ENCODE peak calls at places on chromosomes 12 and 14, in five cellular contexts. One of them, this sample, is unnamed.

GRCh38 chr12:538731-539539 is 79.2 kb downstream of the B4GALNT3 start:
- DNase-seq in fibroblast of lung: peak; percentile 71
- DNase-seq in OCI-LY7: no peak
- DNase-seq in body of pancreas: peak; percentile 79
- DNase-seq in A673: peak; percentile 70
- DNase-seq in this sample: no peak

GRCh38 chr12:120903382-120903817 is 758 bp downstream of the SPPL3 start:
- DNase-seq in body of pancreas: peak; percentile 78
- DNase-seq in fibroblast of lung: peak; percentile 33
- DNase-seq in OCI-LY7: peak; percentile 71
- DNase-seq in A673: peak; percentile 6
- DNase-seq in this sample: peak; percentile 12

GRCh38 chr12:50637870-50638481 is 125.9 kb upstream of the ATF1 start:
- DNase-seq in body of pancreas: no peak
- DNase-seq in A673: peak; percentile 72
- DNase-seq in OCI-LY7: peak; percentile 67
- DNase-seq in fibroblast of lung: peak; percentile 50
- DNase-seq in this sample: peak; percentile 67

GRCh38 chr14:105528859-105529505 is 2.6 kb downstream of the TMEM121 start:
- DNase-seq in A673: no peak
- DNase-seq in fibroblast of lung: no peak
- DNase-seq in OCI-LY7: no peak
- DNase-seq in body of pancreas: no peak
- DNase-seq in this sample: peak; percentile 15

GRCh38 chr14:65206448-65207096 is 104.3 kb upstream of the MAX start:
- DNase-seq in OCI-LY7: peak; percentile 88
- DNase-seq in body of pancreas: no peak
- DNase-seq in A673: no peak
- DNase-seq in fibroblast of lung: peak; percentile 86
- DNase-seq in this sample: no peak

GRCh38 chr12:42617622-42618021 is 28.1 kb upstream of the PRICKLE1 start:
- DNase-seq in A673: no peak
- DNase-seq in OCI-LY7: no peak
- DNase-seq in fibroblast of lung: peak; percentile 11
- DNase-seq in body of pancreas: no peak
- DNase-seq in this sample: no peak

GRCh38 chr12:75738486-75738885 is 227.1 kb upstream of the KRR1 start:
- DNase-seq in A673: no peak
- DNase-seq in OCI-LY7: no peak
- DNase-seq in fibroblast of lung: peak; percentile 78
- DNase-seq in body of pancreas: no peak
- DNase-seq in this sample: peak; percentile 24

GRCh38 chr12:52884526-52885293 is 20.2 kb downstream of the KRT8 start:
- DNase-seq in OCI-LY7: peak; percentile 66
- DNase-seq in A673: peak; percentile 79
- DNase-seq in fibroblast of lung: peak; percentile 33
- DNase-seq in body of pancreas: peak; percentile 84
- DNase-seq in this sample: peak; percentile 80

GRCh38 chr14:100159107-100159864 is at the start of gene DEGS2:
- DNase-seq in OCI-LY7: peak; percentile 84
- DNase-seq in A673: no peak
- DNase-seq in fibroblast of lung: no peak
- DNase-seq in body of pancreas: peak; percentile 67
- DNase-seq in this sample: no peak

GRCh38 chr12:127145929-127146789 is 1120.8 kb upstream of the TMEM132C start:
- DNase-seq in A673: peak; percentile 56
- DNase-seq in body of pancreas: peak; percentile 67
- DNase-seq in fibroblast of lung: peak; percentile 74
- DNase-seq in OCI-LY7: no peak
- DNase-seq in this sample: peak; percentile 57
- H3K4me3 ChIP-seq in A673: peak overlapping the region; percentile 13
- H3K4me3 ChIP-seq in body of pancreas: peak overlapping the region; percentile 25
- H3K4me3 ChIP-seq in fibroblast of lung: peak overlapping the region; percentile 58
- H3K4me3 ChIP-seq in OCI-LY7: no peak overlapping the region
- H3K4me3 ChIP-seq in this sample: no peak overlapping the region

DNA sequence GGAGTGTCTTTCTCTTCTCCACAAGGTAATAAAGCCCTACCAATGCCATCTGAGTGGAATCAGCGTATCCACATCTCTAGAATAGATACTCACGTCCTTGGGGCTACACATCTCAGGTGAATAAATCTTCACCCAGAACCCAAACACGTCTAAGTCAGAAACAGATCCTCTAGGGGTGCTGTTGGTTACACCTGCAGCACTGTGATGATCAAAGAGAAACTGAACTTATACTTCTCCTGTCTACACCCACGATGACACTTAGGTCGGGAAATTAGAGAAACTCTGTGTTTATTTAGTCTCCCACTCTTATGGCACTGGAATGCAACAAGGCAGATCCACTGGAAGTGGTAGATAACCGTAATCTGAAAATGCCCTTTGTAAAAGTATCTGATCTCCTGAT is 46.2 kb downstream of the WIF1 start:
- DNase-seq in fibroblast of lung: no peak
- DNase-seq in A673: no peak
- DNase-seq in OCI-LY7: peak; percentile 4
- DNase-seq in body of pancreas: no peak
- DNase-seq in this sample: no peak
- TF ChIP-seq CTCF in fibroblast of lung: no peak
- TF ChIP-seq CTCF in A673: no peak
- TF ChIP-seq CTCF in OCI-LY7: peak; percentile 32
- TF ChIP-seq CTCF in body of pancreas: no peak
- TF ChIP-seq CTCF in this sample: no peak

GRCh38 chr12:2417761-2418160 is 365.0 kb downstream of the CACNA1C start:
- DNase-seq in A673: no peak
- DNase-seq in body of pancreas: no peak
- DNase-seq in OCI-LY7: no peak
- DNase-seq in fibroblast of lung: no peak
- DNase-seq in this sample: no peak
- H3K4me1 ChIP-seq in A673: no peaks in the 10 kb centered on the region
- H3K4me1 ChIP-seq in body of pancreas: no peaks in the 10 kb centered on the region
- H3K4me1 ChIP-seq in OCI-LY7: no peaks in the 10 kb centered on the region
- H3K4me1 ChIP-seq in fibroblast of lung: no peaks in the 10 kb centered on the region
- H3K4me1 ChIP-seq in this sample: peaks cover 7% of the 10 kb centered on the region

GRCh38 chr14:39265032-39265431 is 31.3 kb downstream of the MIA2 start:
- DNase-seq in body of pancreas: peak; percentile 19
- DNase-seq in OCI-LY7: peak; percentile 44
- DNase-seq in A673: peak; percentile 43
- DNase-seq in fibroblast of lung: peak; percentile 62
- DNase-seq in this sample: peak; percentile 81
- H3K4me3 ChIP-seq in body of pancreas: no peak overlapping the region
- H3K4me3 ChIP-seq in OCI-LY7: peak overlapping the region; percentile 88
- H3K4me3 ChIP-seq in A673: peak overlapping the region; percentile 74
- H3K4me3 ChIP-seq in fibroblast of lung: no peak overlapping the region
- H3K4me3 ChIP-seq in this sample: peak overlapping the region; percentile 59